ENCODE peak calls at places on chromosomes 16 and 17, in four cellular contexts. One of them, this sample, is unnamed.

GRCh38 chr16:89015271-89015859 is 38.4 kb upstream of the CBFA2T3 start:
- DNase-seq in breast epithelium: no peak
- DNase-seq in suprapubic skin: no peak
- DNase-seq in esophagus muscularis mucosa: no peak
- DNase-seq in this sample: no peak

GRCh38 chr17:21140911-21141310 is 14.1 kb downstream of the DHRS7B start:
- DNase-seq in esophagus muscularis mucosa: no peak
- DNase-seq in suprapubic skin: no peak
- DNase-seq in breast epithelium: no peak
- DNase-seq in this sample: no peak

GRCh38 chr16:2853531-2854073 is 4.4 kb downstream of the PRSS22 start:
- DNase-seq in esophagus muscularis mucosa: no peak
- DNase-seq in breast epithelium: no peak
- DNase-seq in suprapubic skin: no peak
- DNase-seq in this sample: no peak

GRCh38 chr16:78122774-78123315 is 23.4 kb downstream of the WWOX start:
- DNase-seq in esophagus muscularis mucosa: no peak
- DNase-seq in suprapubic skin: no peak
- DNase-seq in breast epithelium: no peak
- DNase-seq in this sample: no peak

GRCh38 chr17:78442648-78443128 is 64.2 kb downstream of the PGS1 start:
- DNase-seq in suprapubic skin: peak
- DNase-seq in esophagus muscularis mucosa: peak
- DNase-seq in breast epithelium: no peak
- DNase-seq in this sample: no peak

GRCh38 chr17:3944485-3945388 is 19.5 kb downstream of the ATP2A3 start:
- DNase-seq in suprapubic skin: peak
- DNase-seq in breast epithelium: no peak
- DNase-seq in esophagus muscularis mucosa: no peak
- DNase-seq in this sample: no peak

GRCh38 chr17:43368740-43369506 is 29.9 kb upstream of the ARL4D start:
- DNase-seq in suprapubic skin: peak
- DNase-seq in esophagus muscularis mucosa: peak
- DNase-seq in breast epithelium: peak
- DNase-seq in this sample: no peak

GRCh38 chr17:80777274-80777673 is 214.4 kb upstream of the CHMP6 start:
- DNase-seq in esophagus muscularis mucosa: no peak
- DNase-seq in breast epithelium: no peak
- DNase-seq in suprapubic skin: no peak
- DNase-seq in this sample: no peak

GRCh38 chr17:71975998-71976649 is 144.7 kb upstream of the SOX9 start:
- DNase-seq in suprapubic skin: peak
- DNase-seq in esophagus muscularis mucosa: peak
- DNase-seq in breast epithelium: peak
- DNase-seq in this sample: no peak

GRCh38 chr17:79224476-79224875 is 149.9 kb downstream of the ENGASE start:
- DNase-seq in suprapubic skin: no peak
- DNase-seq in esophagus muscularis mucosa: no peak
- DNase-seq in breast epithelium: no peak
- DNase-seq in this sample: no peak

GRCh38 chr17:67241719-67242341 is 3.2 kb downstream of the HELZ start:
- DNase-seq in breast epithelium: no peak
- DNase-seq in suprapubic skin: no peak
- DNase-seq in esophagus muscularis mucosa: no peak
- DNase-seq in this sample: no peak

GRCh38 chr17:19657182-19657581 is 8.6 kb downstream of the ALDH3A2 start:
- DNase-seq in esophagus muscularis mucosa: no peak
- DNase-seq in suprapubic skin: no peak
- DNase-seq in breast epithelium: no peak
- DNase-seq in this sample: no peak

GRCh38 chr17:10769840-10770239 is 34.1 kb downstream of the TMEM238L start:
- DNase-seq in breast epithelium: peak
- DNase-seq in suprapubic skin: peak
- DNase-seq in esophagus muscularis mucosa: no peak
- DNase-seq in this sample: no peak

GRCh38 chr17:81868674-81869220 is 2.4 kb downstream of the ARHGDIA start:
- DNase-seq in suprapubic skin: no peak
- DNase-seq in esophagus muscularis mucosa: no peak
- DNase-seq in breast epithelium: no peak
- DNase-seq in this sample: no peak

GRCh38 chr17:17741346-17742023 is 60.2 kb downstream of the RAI1 start:
- DNase-seq in esophagus muscularis mucosa: no peak
- DNase-seq in suprapubic skin: no peak
- DNase-seq in breast epithelium: no peak
- DNase-seq in this sample: no peak

GRCh38 chr17:17551361-17551760 is 40.1 kb downstream of the PEMT start:
- DNase-seq in breast epithelium: no peak
- DNase-seq in esophagus muscularis mucosa: no peak
- DNase-seq in suprapubic skin: no peak
- DNase-seq in this sample: no peak

GRCh38 chr17:82350182-82351030 is 8.6 kb upstream of the TEX19 start:
- DNase-seq in breast epithelium: no peak
- DNase-seq in esophagus muscularis mucosa: no peak
- DNase-seq in suprapubic skin: no peak
- DNase-seq in this sample: no peak

GRCh38 chr17:3952186-3952585 is 12.1 kb downstream of the ATP2A3 start:
- DNase-seq in breast epithelium: no peak
- DNase-seq in suprapubic skin: no peak
- DNase-seq in esophagus muscularis mucosa: no peak
- DNase-seq in this sample: no peak

GRCh38 chr17:70166571-70166970 is 2.8 kb upstream of the KCNJ2 start:
- DNase-seq in esophagus muscularis mucosa: no peak
- DNase-seq in suprapubic skin: no peak
- DNase-seq in breast epithelium: no peak
- DNase-seq in this sample: no peak

GRCh38 chr16:68083239-68083781 is 1.9 kb upstream of the NFATC3 start:
- DNase-seq in breast epithelium: no peak
- DNase-seq in esophagus muscularis mucosa: peak
- DNase-seq in suprapubic skin: no peak
- DNase-seq in this sample: no peak

GRCh38 chr17:71461504-71462197 is 659.2 kb upstream of the SOX9 start:
- DNase-seq in esophagus muscularis mucosa: no peak
- DNase-seq in suprapubic skin: no peak
- DNase-seq in breast epithelium: no peak
- DNase-seq in this sample: no peak

GRCh38 chr16:14449790-14450463 is 180.1 kb downstream of the PARN start:
- DNase-seq in esophagus muscularis mucosa: no peak
- DNase-seq in suprapubic skin: no peak
- DNase-seq in breast epithelium: no peak
- DNase-seq in this sample: no peak

GRCh38 chr17:82596837-82597672 is 51.2 kb downstream of the WDR45B start:
- DNase-seq in esophagus muscularis mucosa: no peak
- DNase-seq in suprapubic skin: no peak
- DNase-seq in breast epithelium: no peak
- DNase-seq in this sample: no peak

GRCh38 chr17:77391668-77392375 is 251.1 kb downstream of the SEC14L1 start:
- DNase-seq in breast epithelium: no peak
- DNase-seq in esophagus muscularis mucosa: no peak
- DNase-seq in suprapubic skin: peak
- DNase-seq in this sample: no peak

GRCh38 chr16:50884066-50884860 is 142.4 kb downstream of the CYLD start:
- DNase-seq in esophagus muscularis mucosa: peak
- DNase-seq in suprapubic skin: no peak
- DNase-seq in breast epithelium: no peak
- DNase-seq in this sample: peak

GRCh38 chr16:71499775-71500364 is 10.7 kb upstream of the ZNF19 start:
- DNase-seq in suprapubic skin: no peak
- DNase-seq in esophagus muscularis mucosa: no peak
- DNase-seq in breast epithelium: no peak
- DNase-seq in this sample: no peak

GRCh38 chr16:50261160-50261706 is 5.1 kb upstream of the ADCY7 start:
- DNase-seq in breast epithelium: no peak
- DNase-seq in suprapubic skin: no peak
- DNase-seq in esophagus muscularis mucosa: no peak
- DNase-seq in this sample: no peak

GRCh38 chr16:10751291-10751697 is 7.7 kb downstream of the NUBP1 start:
- DNase-seq in esophagus muscularis mucosa: no peak
- DNase-seq in breast epithelium: no peak
- DNase-seq in suprapubic skin: no peak
- DNase-seq in this sample: no peak

GRCh38 chr17:50274142-50274944 is at the start of gene TMEM92:
- DNase-seq in esophagus muscularis mucosa: no peak
- DNase-seq in breast epithelium: no peak
- DNase-seq in suprapubic skin: peak
- DNase-seq in this sample: no peak
- TF ChIP-seq POLR2AphosphoS5 in esophagus muscularis mucosa: no peak
- TF ChIP-seq POLR2AphosphoS5 in breast epithelium: no peak
- TF ChIP-seq POLR2AphosphoS5 in suprapubic skin: no peak
- TF ChIP-seq POLR2AphosphoS5 in this sample: no peak

GRCh38 chr17:73028311-73028755 is 64.2 kb downstream of the SLC39A11 start:
- DNase-seq in esophagus muscularis mucosa: no peak
- DNase-seq in suprapubic skin: no peak
- DNase-seq in breast epithelium: no peak
- DNase-seq in this sample: no peak
- TF ChIP-seq POLR2AphosphoS5 in esophagus muscularis mucosa: no peak
- TF ChIP-seq POLR2AphosphoS5 in suprapubic skin: no peak
- TF ChIP-seq POLR2AphosphoS5 in breast epithelium: no peak
- TF ChIP-seq POLR2AphosphoS5 in this sample: no peak

DNA sequence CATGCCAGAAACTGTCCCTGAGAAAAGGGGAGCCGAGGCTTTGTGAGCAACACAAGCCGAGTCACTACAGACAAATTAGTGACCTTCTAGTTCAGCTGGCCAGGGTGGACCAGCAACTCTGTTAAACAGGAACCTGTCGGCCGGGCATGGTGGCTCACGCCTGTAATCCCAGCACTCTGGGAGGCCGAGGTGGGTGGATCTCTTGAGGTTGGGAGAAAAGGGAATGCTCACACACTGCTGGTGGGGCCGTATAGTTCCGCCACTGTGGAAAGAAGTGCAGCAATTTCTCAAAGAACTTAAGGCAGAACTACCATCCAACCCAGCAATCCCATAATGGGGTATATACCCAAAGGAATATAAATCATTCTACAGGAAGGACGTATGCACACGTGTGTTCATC is 67.8 kb downstream of the C16orf95 start:
- DNase-seq in breast epithelium: no peak
- DNase-seq in esophagus muscularis mucosa: no peak
- DNase-seq in suprapubic skin: no peak
- DNase-seq in this sample: no peak
- TF ChIP-seq POLR2AphosphoS5 in breast epithelium: no peak
- TF ChIP-seq POLR2AphosphoS5 in esophagus muscularis mucosa: no peak
- TF ChIP-seq POLR2AphosphoS5 in suprapubic skin: no peak
- TF ChIP-seq POLR2AphosphoS5 in this sample: no peak

DNA sequence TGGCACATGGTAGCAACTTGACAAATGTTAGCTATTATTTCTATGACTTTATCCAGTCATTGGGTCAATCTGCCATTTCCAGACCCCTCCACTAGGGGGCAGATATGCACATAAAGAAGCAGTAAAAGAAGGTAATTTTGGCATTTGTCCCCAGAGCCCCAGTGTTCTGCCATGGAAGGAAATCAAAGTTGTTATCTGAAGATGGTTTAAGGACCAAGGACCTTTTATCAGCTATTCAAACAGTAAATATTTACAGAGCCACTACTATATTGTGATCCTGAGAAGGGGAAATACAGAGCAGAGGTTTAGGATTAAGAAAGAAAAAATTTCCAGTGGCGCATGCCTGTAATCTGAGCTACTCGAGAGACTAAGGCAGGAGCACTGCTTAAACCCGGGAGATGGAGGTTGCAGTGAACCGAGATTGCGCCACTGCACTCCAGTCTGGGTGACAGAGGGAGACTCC is 20.0 kb downstream of the TRAF4 start:
- DNase-seq in esophagus muscularis mucosa: no peak
- DNase-seq in breast epithelium: peak
- DNase-seq in suprapubic skin: peak
- DNase-seq in this sample: no peak
- TF ChIP-seq POLR2AphosphoS5 in esophagus muscularis mucosa: peak
- TF ChIP-seq POLR2AphosphoS5 in breast epithelium: no peak
- TF ChIP-seq POLR2AphosphoS5 in suprapubic skin: no peak
- TF ChIP-seq POLR2AphosphoS5 in this sample: no peak